ENCODE peak calls at places on chromosomes 3 and 15, in five cellular contexts. E is heart left ventricle, T is A549, Z is stomach, J is aorta. H is an unnamed sample.

GRCh38 chr15:82081904-82082810 is 36.3 kb upstream of the MEX3B start:
- DNase-seq in E (no peak), T (no peak), Z (no peak), J (no peak), H (no peak)

GRCh38 chr3:11019116-11019515 is 26.6 kb downstream of the SLC6A1 start:
- DNase-seq in E (no peak), T (no peak), Z (no peak), J (no peak), H (no peak)

GRCh38 chr3:136670166-136670565 is 82.0 kb downstream of the STAG1 start:
- DNase-seq in E (no peak), T (no peak), Z (no peak), J (no peak), H (no peak)

GRCh38 chr3:168989396-168989795 is 674.1 kb downstream of the MECOM start:
- DNase-seq in E (no peak), T (no peak), Z (peak; percentile 60), J (no peak), H (peak; percentile 17)

GRCh38 chr15:48718646-48719045 is 73.1 kb upstream of the FBN1 start:
- DNase-seq in E (peak; percentile 36), T (no peak), Z (no peak), J (no peak), H (no peak)

GRCh38 chr3:183779896-183780450 is 45.4 kb downstream of the MAP6D1 start:
- DNase-seq in E (no peak), T (no peak), Z (no peak), J (no peak), H (no peak)

GRCh38 chr15:58521293-58521991 is 89.7 kb downstream of the LIPC start:
- DNase-seq in E (peak; percentile 66), T (peak; percentile 60), Z (no peak), J (no peak), H (no peak)

GRCh38 chr3:144286235-144286910 is 314.8 kb downstream of the DIPK2A start:
- DNase-seq in E (no peak), T (no peak), Z (no peak), J (no peak), H (no peak)

GRCh38 chr15:31336943-31337295 is 10.3 kb downstream of the KLF13 start:
- DNase-seq in E (no peak), T (no peak), Z (no peak), J (no peak), H (no peak)

GRCh38 chr15:100100926-100101325 is 240.8 kb downstream of the ADAMTS17 start:
- DNase-seq in E (no peak), T (no peak), Z (no peak), J (no peak), H (no peak)

GRCh38 chr3:151290673-151291072 is 12.3 kb upstream of the P2RY14 start:
- DNase-seq in E (no peak), T (no peak), Z (no peak), J (no peak), H (no peak)

GRCh38 chr15:31280037-31280830 is 46.4 kb upstream of the KLF13 start:
- DNase-seq in E (no peak), T (no peak), Z (peak; percentile 23), J (no peak), H (peak; percentile 8)

GRCh38 chr3:182921665-182922355 is 58.5 kb downstream of the DCUN1D1 start:
- DNase-seq in E (no peak), T (no peak), Z (no peak), J (no peak), H (no peak)

GRCh38 chr3:16884748-16885587 is at the start of gene PLCL2:
- DNase-seq in E (peak; percentile 56), T (peak; percentile 57), Z (peak; percentile 50), J (peak; percentile 82), H (peak; percentile 39)

GRCh38 chr15:85927936-85928537 is 133.3 kb upstream of the KLHL25 start:
- DNase-seq in E (no peak), T (no peak), Z (no peak), J (no peak), H (no peak)

GRCh38 chr3:184572528-184573270 is 11.1 kb downstream of the EPHB3 start:
- DNase-seq in E (no peak), T (no peak), Z (no peak), J (no peak), H (no peak)

GRCh38 chr3:49880581-49881328 is 11.0 kb upstream of the CAMKV start:
- DNase-seq in E (no peak), T (no peak), Z (no peak), J (no peak), H (no peak)

GRCh38 chr3:151960956-151961580 is 87.6 kb downstream of the SUCNR1 start:
- DNase-seq in E (no peak), T (no peak), Z (no peak), J (no peak), H (no peak)

GRCh38 chr15:91866371-91866905 is 12.9 kb downstream of the SLCO3A1 start:
- DNase-seq in E (peak; percentile 55), T (no peak), Z (no peak), J (no peak), H (peak; percentile 61)

GRCh38 chr3:77001071-77001470 is 38.8 kb upstream of the ROBO2 start:
- DNase-seq in E (no peak), T (no peak), Z (no peak), J (no peak), H (no peak)

GRCh38 chr3:161559177-161559998 is 62.8 kb downstream of the OTOL1 start:
- DNase-seq in E (no peak), T (peak; percentile 3), Z (no peak), J (no peak), H (no peak)

GRCh38 chr3:53109190-53109589 is 21.0 kb downstream of the RFT1 start:
- DNase-seq in E (no peak), T (no peak), Z (no peak), J (no peak), H (no peak)

GRCh38 chr15:84591815-84592214 is 9.0 kb upstream of the ZSCAN2 start:
- DNase-seq in E (no peak), T (no peak), Z (no peak), J (no peak), H (no peak)

GRCh38 chr3:134295930-134296329 is 45.3 kb upstream of the RYK start:
- DNase-seq in E (no peak), T (no peak), Z (no peak), J (no peak), H (no peak)

GRCh38 chr15:42153874-42154575 is 2.4 kb downstream of the PLA2G4F start:
- DNase-seq in E (no peak), T (no peak), Z (peak; percentile 13), J (no peak), H (peak; percentile 11)

GRCh38 chr3:66744986-66745385 is 244.2 kb upstream of the LRIG1 start:
- DNase-seq in E (no peak), T (no peak), Z (no peak), J (no peak), H (no peak)

GRCh38 chr3:170483485-170484262 is 65.0 kb downstream of the CLDN11 start:
- DNase-seq in E (no peak), T (peak; percentile 20), Z (no peak), J (no peak), H (no peak)

GRCh38 chr3:109152326-109152725 is 15.8 kb downstream of the C3orf85 start:
- DNase-seq in E (no peak), T (no peak), Z (no peak), J (no peak), H (no peak)

GRCh38 chr3:109143646-109144045 is 7.1 kb downstream of the C3orf85 start:
- DNase-seq in E (no peak), T (no peak), Z (no peak), J (no peak), H (no peak)

GRCh38 chr3:109154989-109155388 is 18.5 kb downstream of the C3orf85 start:
- DNase-seq in E (no peak), T (no peak), Z (no peak), J (no peak), H (no peak)

GRCh38 chr3:109149078-109149477 is 12.6 kb downstream of the C3orf85 start:
- DNase-seq in E (no peak), T (no peak), Z (no peak), J (no peak), H (no peak)
- H3K9me3 ChIP-seq in E (no peaks in the 10 kb centered on the region), T (no peaks in the 10 kb centered on the region), Z (no peaks in the 10 kb centered on the region), J (no peaks in the 10 kb centered on the region), H (no peaks in the 10 kb centered on the region)

GRCh38 chr15:39706252-39706651 is 76.4 kb downstream of the FSIP1 start:
- DNase-seq in E (no peak), T (no peak), Z (no peak), J (no peak), H (no peak)

GRCh38 chr15:39700301-39700700 is 82.3 kb downstream of the FSIP1 start:
- DNase-seq in E (no peak), T (no peak), Z (no peak), J (no peak), H (no peak)

GRCh38 chr15:39701988-39702387 is 80.7 kb downstream of the FSIP1 start:
- DNase-seq in E (no peak), T (no peak), Z (no peak), J (no peak), H (no peak)

GRCh38 chr15:39704684-39705083 is 78.0 kb downstream of the FSIP1 start:
- DNase-seq in E (no peak), T (no peak), Z (no peak), J (no peak), H (no peak)

GRCh38 chr15:39704235-39704634 is 78.4 kb downstream of the FSIP1 start:
- DNase-seq in E (no peak), T (no peak), Z (no peak), J (no peak), H (no peak)
- H3K4me1 ChIP-seq in E (no peaks in the 10 kb centered on the region), T (no peaks in the 10 kb centered on the region), Z (no peaks in the 10 kb centered on the region), J (no peaks in the 10 kb centered on the region), H (no peaks in the 10 kb centered on the region)

DNA sequence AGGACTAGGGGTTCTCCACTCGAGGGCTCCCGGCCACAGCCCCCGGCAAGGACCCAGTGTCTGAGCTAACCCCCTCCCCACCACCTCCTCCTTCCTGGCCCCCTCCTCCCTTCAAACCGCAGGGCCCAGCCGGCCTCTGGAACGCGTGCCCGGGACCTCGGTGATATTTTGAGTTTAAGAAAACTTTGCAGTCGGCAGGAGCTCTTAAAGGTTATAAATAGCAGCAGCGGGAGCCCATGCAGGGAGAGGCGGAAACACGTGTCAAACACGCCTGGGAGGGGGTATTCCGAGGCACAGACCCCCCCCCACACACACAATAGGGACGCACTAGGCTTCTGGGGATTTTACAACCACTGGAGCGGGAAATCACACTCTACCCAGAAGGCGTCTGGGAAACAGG is 3.1 kb upstream of the PTH1R start:
- DNase-seq in E (peak; percentile 67), T (no peak), Z (no peak), J (peak; percentile 81), H (no peak)
- H3K27ac ChIP-seq in E (peak overlapping the region; percentile 10), T (no peak overlapping the region), Z (peak overlapping the region; percentile 42), J (no peak overlapping the region), H (peak overlapping the region; percentile 26)

DNA sequence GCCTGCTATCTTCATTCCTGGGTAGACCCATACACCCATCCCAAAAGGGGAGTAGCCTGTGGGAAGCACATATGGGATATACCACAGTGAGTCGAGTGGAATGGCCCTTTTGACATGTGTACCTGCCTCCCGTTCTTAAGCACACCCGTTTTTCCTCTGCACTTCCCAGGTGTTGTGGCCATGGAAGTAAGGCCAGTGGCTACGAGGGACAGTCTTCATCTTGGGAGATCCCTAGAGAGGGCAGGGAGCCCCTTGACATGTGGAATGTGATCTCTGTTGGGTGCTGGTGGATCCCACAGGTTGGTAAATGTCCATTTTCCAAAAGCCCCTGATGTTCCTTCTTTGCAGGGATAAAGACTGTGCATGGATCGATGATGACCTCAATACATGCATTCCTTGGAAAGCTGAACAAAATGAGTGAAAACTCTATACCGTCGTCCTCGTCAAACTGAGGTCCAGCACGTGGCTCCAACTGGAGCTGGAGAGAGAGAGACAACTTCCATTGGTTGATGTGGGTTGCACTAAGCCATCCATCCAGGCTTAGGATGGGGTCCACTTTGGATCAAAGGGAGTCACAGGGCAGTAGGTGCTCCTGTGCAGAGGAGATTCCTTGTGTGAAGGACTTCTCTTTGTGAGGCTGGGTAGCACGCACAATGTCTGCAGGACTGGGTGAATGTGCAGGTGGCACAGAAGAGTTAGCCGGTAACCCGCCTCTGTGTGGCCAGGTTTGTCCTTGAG is 136.8 kb downstream of the SNRPN start:
- DNase-seq in E (no peak), T (no peak), Z (no peak), J (no peak), H (no peak)
- H3K9me3 ChIP-seq in E (peaks cover 18% of the 10 kb centered on the region), T (peaks cover 2% of the 10 kb centered on the region), Z (peaks cover 57% of the 10 kb centered on the region), J (peaks cover 14% of the 10 kb centered on the region), H (no peaks in the 10 kb centered on the region)

H was measured in uterus.